ENCODE peak calls at places on chromosome 22, in seven cellular contexts. One of them, this sample, is unnamed.

GRCh38 chr22:39898997-39899396 is 1.9 kb upstream of the GRAP2 start:
- DNase-seq in non-pigmented ciliary epithelial cell: no peak
- DNase-seq in A549: no peak
- DNase-seq in foreskin fibroblast: no peak
- DNase-seq in effector CD8-positive, alpha-beta T cell: no peak
- DNase-seq in MV-4-11: peak
- DNase-seq in GF-D8: peak
- DNase-seq in this sample: no peak

GRCh38 chr22:49776891-49777290 is 50.8 kb downstream of the BRD1 start:
- DNase-seq in effector CD8-positive, alpha-beta T cell: no peak
- DNase-seq in GF-D8: no peak
- DNase-seq in foreskin fibroblast: no peak
- DNase-seq in non-pigmented ciliary epithelial cell: no peak
- DNase-seq in A549: no peak
- DNase-seq in MV-4-11: no peak
- DNase-seq in this sample: no peak

GRCh38 chr22:44363980-44364749 is 51.4 kb upstream of the SHISAL1 start:
- DNase-seq in foreskin fibroblast: no peak
- DNase-seq in A549: no peak
- DNase-seq in GF-D8: no peak
- DNase-seq in non-pigmented ciliary epithelial cell: no peak
- DNase-seq in effector CD8-positive, alpha-beta T cell: no peak
- DNase-seq in MV-4-11: no peak
- DNase-seq in this sample: no peak

GRCh38 chr22:50146440-50147228 is 23.9 kb upstream of the PANX2 start:
- DNase-seq in effector CD8-positive, alpha-beta T cell: no peak
- DNase-seq in GF-D8: no peak
- DNase-seq in non-pigmented ciliary epithelial cell: no peak
- DNase-seq in A549: peak
- DNase-seq in MV-4-11: peak
- DNase-seq in foreskin fibroblast: peak
- DNase-seq in this sample: no peak

GRCh38 chr22:20533879-20534265 is 26.5 kb downstream of the MED15 start:
- DNase-seq in MV-4-11: no peak
- DNase-seq in non-pigmented ciliary epithelial cell: no peak
- DNase-seq in effector CD8-positive, alpha-beta T cell: no peak
- DNase-seq in foreskin fibroblast: peak
- DNase-seq in A549: no peak
- DNase-seq in GF-D8: no peak
- DNase-seq in this sample: no peak

GRCh38 chr22:37561209-37562048 is 1.1 kb downstream of the CDC42EP1 start:
- DNase-seq in GF-D8: peak
- DNase-seq in MV-4-11: peak
- DNase-seq in non-pigmented ciliary epithelial cell: peak
- DNase-seq in A549: peak
- DNase-seq in foreskin fibroblast: peak
- DNase-seq in effector CD8-positive, alpha-beta T cell: peak
- DNase-seq in this sample: peak

GRCh38 chr22:36445158-36445668 is 36.2 kb downstream of the TXN2 start:
- DNase-seq in GF-D8: no peak
- DNase-seq in A549: no peak
- DNase-seq in MV-4-11: peak
- DNase-seq in effector CD8-positive, alpha-beta T cell: no peak
- DNase-seq in foreskin fibroblast: peak
- DNase-seq in non-pigmented ciliary epithelial cell: peak
- DNase-seq in this sample: no peak

GRCh38 chr22:40712311-40712710 is 33.0 kb downstream of the MCHR1 start:
- DNase-seq in effector CD8-positive, alpha-beta T cell: no peak
- DNase-seq in GF-D8: no peak
- DNase-seq in A549: no peak
- DNase-seq in foreskin fibroblast: no peak
- DNase-seq in non-pigmented ciliary epithelial cell: no peak
- DNase-seq in MV-4-11: no peak
- DNase-seq in this sample: no peak

GRCh38 chr22:28051787-28052356 is 132.8 kb upstream of the PITPNB start:
- DNase-seq in foreskin fibroblast: peak
- DNase-seq in GF-D8: no peak
- DNase-seq in MV-4-11: no peak
- DNase-seq in effector CD8-positive, alpha-beta T cell: peak
- DNase-seq in A549: peak
- DNase-seq in non-pigmented ciliary epithelial cell: no peak
- DNase-seq in this sample: no peak

GRCh38 chr22:25478111-25478510 is 86.4 kb upstream of the GRK3 start:
- DNase-seq in foreskin fibroblast: no peak
- DNase-seq in GF-D8: no peak
- DNase-seq in MV-4-11: no peak
- DNase-seq in effector CD8-positive, alpha-beta T cell: no peak
- DNase-seq in non-pigmented ciliary epithelial cell: no peak
- DNase-seq in A549: no peak
- DNase-seq in this sample: no peak

GRCh38 chr22:42945736-42946135 is 69.2 kb downstream of the PACSIN2 start:
- DNase-seq in effector CD8-positive, alpha-beta T cell: no peak
- DNase-seq in GF-D8: peak
- DNase-seq in foreskin fibroblast: no peak
- DNase-seq in MV-4-11: no peak
- DNase-seq in non-pigmented ciliary epithelial cell: no peak
- DNase-seq in A549: no peak
- DNase-seq in this sample: no peak

GRCh38 chr22:27113211-27114030 is 456.0 kb downstream of the MIAT start:
- DNase-seq in GF-D8: no peak
- DNase-seq in effector CD8-positive, alpha-beta T cell: no peak
- DNase-seq in foreskin fibroblast: peak
- DNase-seq in MV-4-11: peak
- DNase-seq in non-pigmented ciliary epithelial cell: peak
- DNase-seq in A549: peak
- DNase-seq in this sample: peak

GRCh38 chr22:44181912-44182590 is 1.3 kb downstream of the PARVG start:
- DNase-seq in MV-4-11: no peak
- DNase-seq in non-pigmented ciliary epithelial cell: no peak
- DNase-seq in GF-D8: no peak
- DNase-seq in foreskin fibroblast: no peak
- DNase-seq in A549: no peak
- DNase-seq in effector CD8-positive, alpha-beta T cell: peak
- DNase-seq in this sample: no peak

GRCh38 chr22:29476116-29476515 is 3.9 kb upstream of the NEFH start:
- DNase-seq in foreskin fibroblast: peak
- DNase-seq in non-pigmented ciliary epithelial cell: no peak
- DNase-seq in A549: no peak
- DNase-seq in GF-D8: no peak
- DNase-seq in MV-4-11: no peak
- DNase-seq in effector CD8-positive, alpha-beta T cell: no peak
- DNase-seq in this sample: no peak

GRCh38 chr22:18978506-18978905 is 42.4 kb upstream of the PRODH start:
- DNase-seq in effector CD8-positive, alpha-beta T cell: no peak
- DNase-seq in non-pigmented ciliary epithelial cell: no peak
- DNase-seq in foreskin fibroblast: no peak
- DNase-seq in MV-4-11: no peak
- DNase-seq in A549: no peak
- DNase-seq in GF-D8: no peak
- DNase-seq in this sample: no peak

GRCh38 chr22:22933807-22934542 is 46.4 kb downstream of the IGLL5 start:
- DNase-seq in MV-4-11: no peak
- DNase-seq in effector CD8-positive, alpha-beta T cell: no peak
- DNase-seq in non-pigmented ciliary epithelial cell: no peak
- DNase-seq in foreskin fibroblast: no peak
- DNase-seq in GF-D8: no peak
- DNase-seq in A549: no peak
- DNase-seq in this sample: no peak

GRCh38 chr22:44634426-44635321 is 67.3 kb upstream of the PRR5 start:
- DNase-seq in GF-D8: no peak
- DNase-seq in MV-4-11: no peak
- DNase-seq in effector CD8-positive, alpha-beta T cell: no peak
- DNase-seq in A549: no peak
- DNase-seq in non-pigmented ciliary epithelial cell: no peak
- DNase-seq in foreskin fibroblast: no peak
- DNase-seq in this sample: no peak

GRCh38 chr22:35777335-35777975 is 59.8 kb downstream of the APOL5 start:
- DNase-seq in effector CD8-positive, alpha-beta T cell: no peak
- DNase-seq in A549: no peak
- DNase-seq in foreskin fibroblast: peak
- DNase-seq in non-pigmented ciliary epithelial cell: peak
- DNase-seq in MV-4-11: no peak
- DNase-seq in GF-D8: no peak
- DNase-seq in this sample: no peak

GRCh38 chr22:38431266-38432010 is 23.6 kb downstream of the KCNJ4 start:
- DNase-seq in GF-D8: no peak
- DNase-seq in non-pigmented ciliary epithelial cell: no peak
- DNase-seq in A549: no peak
- DNase-seq in effector CD8-positive, alpha-beta T cell: no peak
- DNase-seq in MV-4-11: no peak
- DNase-seq in foreskin fibroblast: no peak
- DNase-seq in this sample: no peak

GRCh38 chr22:33529424-33530113 is 390.7 kb downstream of the LARGE1 start:
- DNase-seq in A549: no peak
- DNase-seq in foreskin fibroblast: peak
- DNase-seq in non-pigmented ciliary epithelial cell: no peak
- DNase-seq in MV-4-11: no peak
- DNase-seq in GF-D8: no peak
- DNase-seq in effector CD8-positive, alpha-beta T cell: no peak
- DNase-seq in this sample: no peak

GRCh38 chr22:46998346-46998745 is 235.9 kb downstream of the TBC1D22A start:
- DNase-seq in effector CD8-positive, alpha-beta T cell: no peak
- DNase-seq in foreskin fibroblast: no peak
- DNase-seq in MV-4-11: no peak
- DNase-seq in GF-D8: no peak
- DNase-seq in A549: no peak
- DNase-seq in non-pigmented ciliary epithelial cell: no peak
- DNase-seq in this sample: no peak

GRCh38 chr22:44698531-44699421 is 3.2 kb upstream of the PRR5 start:
- DNase-seq in effector CD8-positive, alpha-beta T cell: no peak
- DNase-seq in non-pigmented ciliary epithelial cell: no peak
- DNase-seq in MV-4-11: peak
- DNase-seq in GF-D8: peak
- DNase-seq in A549: no peak
- DNase-seq in foreskin fibroblast: peak
- DNase-seq in this sample: no peak

GRCh38 chr22:46124383-46125144 is 25.8 kb upstream of the PPARA start:
- DNase-seq in effector CD8-positive, alpha-beta T cell: no peak
- DNase-seq in non-pigmented ciliary epithelial cell: no peak
- DNase-seq in A549: no peak
- DNase-seq in foreskin fibroblast: no peak
- DNase-seq in MV-4-11: no peak
- DNase-seq in GF-D8: no peak
- DNase-seq in this sample: no peak

GRCh38 chr22:46761539-46762237 is 762 bp upstream of the TBC1D22A start:
- DNase-seq in A549: no peak
- DNase-seq in foreskin fibroblast: no peak
- DNase-seq in effector CD8-positive, alpha-beta T cell: no peak
- DNase-seq in non-pigmented ciliary epithelial cell: no peak
- DNase-seq in GF-D8: no peak
- DNase-seq in MV-4-11: no peak
- DNase-seq in this sample: no peak

GRCh38 chr22:23104109-23104971 is 34.0 kb downstream of the GNAZ start:
- DNase-seq in A549: no peak
- DNase-seq in effector CD8-positive, alpha-beta T cell: no peak
- DNase-seq in MV-4-11: no peak
- DNase-seq in foreskin fibroblast: no peak
- DNase-seq in GF-D8: no peak
- DNase-seq in non-pigmented ciliary epithelial cell: no peak
- DNase-seq in this sample: no peak

GRCh38 chr22:30910358-30910757 is 58.2 kb downstream of the MORC2 start:
- DNase-seq in foreskin fibroblast: no peak
- DNase-seq in GF-D8: no peak
- DNase-seq in effector CD8-positive, alpha-beta T cell: no peak
- DNase-seq in A549: no peak
- DNase-seq in non-pigmented ciliary epithelial cell: no peak
- DNase-seq in MV-4-11: no peak
- DNase-seq in this sample: no peak

GRCh38 chr22:40040927-40041326 is 46.2 kb downstream of the FAM83F start:
- DNase-seq in foreskin fibroblast: peak
- DNase-seq in A549: no peak
- DNase-seq in non-pigmented ciliary epithelial cell: no peak
- DNase-seq in GF-D8: peak
- DNase-seq in MV-4-11: peak
- DNase-seq in effector CD8-positive, alpha-beta T cell: no peak
- DNase-seq in this sample: no peak

GRCh38 chr22:37120569-37121340 is 11.2 kb upstream of the TMPRSS6 start:
- DNase-seq in foreskin fibroblast: no peak
- DNase-seq in non-pigmented ciliary epithelial cell: no peak
- DNase-seq in MV-4-11: no peak
- DNase-seq in GF-D8: no peak
- DNase-seq in A549: no peak
- DNase-seq in effector CD8-positive, alpha-beta T cell: no peak
- DNase-seq in this sample: no peak

GRCh38 chr22:22058649-22059475 is 76.3 kb upstream of the TOP3B start:
- DNase-seq in GF-D8: no peak
- DNase-seq in effector CD8-positive, alpha-beta T cell: no peak
- DNase-seq in non-pigmented ciliary epithelial cell: no peak
- DNase-seq in A549: no peak
- DNase-seq in foreskin fibroblast: no peak
- DNase-seq in MV-4-11: peak
- DNase-seq in this sample: peak

GRCh38 chr22:42604403-42604802 is 10.3 kb downstream of the POLDIP3 start:
- DNase-seq in effector CD8-positive, alpha-beta T cell: no peak
- DNase-seq in foreskin fibroblast: peak
- DNase-seq in non-pigmented ciliary epithelial cell: no peak
- DNase-seq in GF-D8: no peak
- DNase-seq in A549: no peak
- DNase-seq in MV-4-11: no peak
- DNase-seq in this sample: no peak

GRCh38 chr22:46549565-46549840 is 12.1 kb upstream of the CELSR1 start:
- DNase-seq in effector CD8-positive, alpha-beta T cell: no peak
- DNase-seq in GF-D8: no peak
- DNase-seq in MV-4-11: no peak
- DNase-seq in foreskin fibroblast: no peak
- DNase-seq in A549: no peak
- DNase-seq in non-pigmented ciliary epithelial cell: no peak
- DNase-seq in this sample: no peak

GRCh38 chr22:47850644-47851151 is 1088.2 kb downstream of the TBC1D22A start:
- DNase-seq in non-pigmented ciliary epithelial cell: no peak
- DNase-seq in MV-4-11: no peak
- DNase-seq in effector CD8-positive, alpha-beta T cell: no peak
- DNase-seq in A549: no peak
- DNase-seq in foreskin fibroblast: no peak
- DNase-seq in GF-D8: no peak
- DNase-seq in this sample: peak

GRCh38 chr22:46560696-46561295 is 23.4 kb upstream of the CELSR1 start:
- DNase-seq in effector CD8-positive, alpha-beta T cell: no peak
- DNase-seq in foreskin fibroblast: no peak
- DNase-seq in A549: no peak
- DNase-seq in GF-D8: no peak
- DNase-seq in MV-4-11: peak
- DNase-seq in non-pigmented ciliary epithelial cell: no peak
- DNase-seq in this sample: no peak

GRCh38 chr22:18955696-18956095 is 19.6 kb upstream of the PRODH start:
- DNase-seq in MV-4-11: no peak
- DNase-seq in foreskin fibroblast: no peak
- DNase-seq in non-pigmented ciliary epithelial cell: no peak
- DNase-seq in A549: no peak
- DNase-seq in GF-D8: no peak
- DNase-seq in effector CD8-positive, alpha-beta T cell: no peak
- DNase-seq in this sample: no peak